ENCODE peak calls at places on chromosomes 5 and 9, in eight cellular contexts. One of them, this sample, is unnamed.

GRCh38 chr9:126532489-126532888 is 81.2 kb upstream of the LMX1B start:
- DNase-seq in WERI-Rb-1: no peak
- DNase-seq in activated gamma-delta T cell treated with Interleukin-2 at 50 U/mL for 16 hours: no peak
- DNase-seq in iPS-NIHi11: no peak
- DNase-seq in AG08395: no peak
- DNase-seq in A549: no peak
- DNase-seq in amygdala: no peak
- DNase-seq in kidney epithelial cell: no peak
- DNase-seq in this sample: no peak

GRCh38 chr9:120937596-120937995 is 11.0 kb upstream of the TRAF1 start:
- DNase-seq in WERI-Rb-1: no peak
- DNase-seq in activated gamma-delta T cell treated with Interleukin-2 at 50 U/mL for 16 hours: no peak
- DNase-seq in iPS-NIHi11: no peak
- DNase-seq in AG08395: no peak
- DNase-seq in A549: no peak
- DNase-seq in amygdala: no peak
- DNase-seq in kidney epithelial cell: no peak
- DNase-seq in this sample: no peak

GRCh38 chr9:87516222-87516930 is 18.7 kb downstream of the DAPK1 start:
- DNase-seq in WERI-Rb-1: no peak
- DNase-seq in activated gamma-delta T cell treated with Interleukin-2 at 50 U/mL for 16 hours: no peak
- DNase-seq in iPS-NIHi11: no peak
- DNase-seq in AG08395: peak
- DNase-seq in A549: peak
- DNase-seq in amygdala: no peak
- DNase-seq in kidney epithelial cell: no peak
- DNase-seq in this sample: peak

GRCh38 chr9:123335227-123335985 is 20.6 kb upstream of the CRB2 start:
- DNase-seq in WERI-Rb-1: no peak
- DNase-seq in activated gamma-delta T cell treated with Interleukin-2 at 50 U/mL for 16 hours: no peak
- DNase-seq in iPS-NIHi11: peak
- DNase-seq in AG08395: peak
- DNase-seq in A549: no peak
- DNase-seq in amygdala: no peak
- DNase-seq in kidney epithelial cell: peak
- DNase-seq in this sample: no peak

GRCh38 chr9:93468763-93469456 is 15.5 kb upstream of the FAM120AOS start:
- DNase-seq in WERI-Rb-1: peak
- DNase-seq in activated gamma-delta T cell treated with Interleukin-2 at 50 U/mL for 16 hours: no peak
- DNase-seq in iPS-NIHi11: peak
- DNase-seq in AG08395: peak
- DNase-seq in A549: no peak
- DNase-seq in amygdala: no peak
- DNase-seq in kidney epithelial cell: no peak
- DNase-seq in this sample: no peak

GRCh38 chr5:110159202-110159601 is 469.5 kb downstream of the MAN2A1 start:
- DNase-seq in WERI-Rb-1: no peak
- DNase-seq in activated gamma-delta T cell treated with Interleukin-2 at 50 U/mL for 16 hours: no peak
- DNase-seq in iPS-NIHi11: no peak
- DNase-seq in AG08395: peak
- DNase-seq in A549: no peak
- DNase-seq in amygdala: no peak
- DNase-seq in kidney epithelial cell: no peak
- DNase-seq in this sample: no peak

GRCh38 chr9:127201071-127201541 is 63.5 kb upstream of the GARNL3 start:
- DNase-seq in WERI-Rb-1: no peak
- DNase-seq in activated gamma-delta T cell treated with Interleukin-2 at 50 U/mL for 16 hours: no peak
- DNase-seq in iPS-NIHi11: no peak
- DNase-seq in AG08395: no peak
- DNase-seq in A549: no peak
- DNase-seq in amygdala: no peak
- DNase-seq in kidney epithelial cell: no peak
- DNase-seq in this sample: no peak

GRCh38 chr5:142644127-142644526 is 41.8 kb downstream of the FGF1 start:
- DNase-seq in WERI-Rb-1: no peak
- DNase-seq in activated gamma-delta T cell treated with Interleukin-2 at 50 U/mL for 16 hours: no peak
- DNase-seq in iPS-NIHi11: no peak
- DNase-seq in AG08395: no peak
- DNase-seq in A549: no peak
- DNase-seq in amygdala: no peak
- DNase-seq in kidney epithelial cell: no peak
- DNase-seq in this sample: no peak

GRCh38 chr5:163964650-163965049 is 459.2 kb downstream of the MAT2B start:
- DNase-seq in WERI-Rb-1: no peak
- DNase-seq in activated gamma-delta T cell treated with Interleukin-2 at 50 U/mL for 16 hours: no peak
- DNase-seq in iPS-NIHi11: no peak
- DNase-seq in AG08395: no peak
- DNase-seq in A549: no peak
- DNase-seq in amygdala: no peak
- DNase-seq in kidney epithelial cell: no peak
- DNase-seq in this sample: no peak

GRCh38 chr5:144487761-144488160 is 317.1 kb downstream of the KCTD16 start:
- DNase-seq in WERI-Rb-1: peak
- DNase-seq in activated gamma-delta T cell treated with Interleukin-2 at 50 U/mL for 16 hours: no peak
- DNase-seq in iPS-NIHi11: peak
- DNase-seq in AG08395: no peak
- DNase-seq in A549: no peak
- DNase-seq in amygdala: no peak
- DNase-seq in kidney epithelial cell: no peak
- DNase-seq in this sample: no peak

GRCh38 chr5:133287500-133287899 is 235.7 kb downstream of the HSPA4 start:
- DNase-seq in WERI-Rb-1: peak
- DNase-seq in activated gamma-delta T cell treated with Interleukin-2 at 50 U/mL for 16 hours: peak
- DNase-seq in iPS-NIHi11: peak
- DNase-seq in AG08395: peak
- DNase-seq in A549: peak
- DNase-seq in amygdala: peak
- DNase-seq in kidney epithelial cell: no peak
- DNase-seq in this sample: peak